ENCODE peak calls at places on chromosomes 6 and 20, in seven cellular contexts. Z is stimulated activated naive CD4-positive, alpha-beta T cell; B is HS-27A; M is fibroblast of villous mesenchyme; Q is NCI-H748 treated with DMSO at 0.1 percent for 48 hours; P is H54; K is NCI-H446. Y is an unnamed sample.

GRCh38 chr6:91506509-91506908 is 919.6 kb upstream of the MAP3K7 start:
- DNase-seq in Z (no peak), B (no peak), M (peak; percentile 2), Q (no peak), P (no peak), K (no peak), Y (no peak)

GRCh38 chr6:69907981-69908498 is 41.7 kb downstream of the COL19A1 start:
- DNase-seq in Z (no peak), B (no peak), M (peak; percentile 70), Q (no peak), P (no peak), K (no peak), Y (no peak)

GRCh38 chr20:57659789-57660509 is 39.7 kb upstream of the ZBP1 start:
- DNase-seq in Z (no peak), B (no peak), M (no peak), Q (no peak), P (no peak), K (no peak), Y (no peak)

GRCh38 chr6:133033263-133033662 is 207.9 kb upstream of the EYA4 start:
- DNase-seq in Z (no peak), B (no peak), M (no peak), Q (no peak), P (no peak), K (no peak), Y (no peak)

GRCh38 chr6:160767019-160767646 is 65.1 kb downstream of the PLG start:
- DNase-seq in Z (no peak), B (no peak), M (no peak), Q (peak; percentile 54), P (no peak), K (peak; percentile 73), Y (no peak)

GRCh38 chr6:167134448-167135328 is 11.8 kb downstream of the CCR6 start:
- DNase-seq in Z (no peak), B (no peak), M (no peak), Q (no peak), P (no peak), K (no peak), Y (no peak)

GRCh38 chr6:22904413-22904812 is 335.0 kb downstream of the HDGFL1 start:
- DNase-seq in Z (no peak), B (no peak), M (peak; percentile 71), Q (peak; percentile 90), P (no peak), K (no peak), Y (no peak)

GRCh38 chr20:34001378-34001777 is 7.7 kb downstream of the RALY start:
- DNase-seq in Z (no peak), B (no peak), M (no peak), Q (no peak), P (no peak), K (no peak), Y (no peak)

GRCh38 chr20:46117704-46118467 is at the start of gene CD40:
- DNase-seq in Z (peak; percentile 67), B (no peak), M (peak; percentile 70), Q (no peak), P (no peak), K (no peak), Y (no peak)

GRCh38 chr20:50226093-50226974 is 35.7 kb downstream of the CEBPB start:
- DNase-seq in Z (no peak), B (no peak), M (peak; percentile 68), Q (no peak), P (no peak), K (no peak), Y (no peak)

GRCh38 chr6:89859744-89860143 is 30.1 kb downstream of the CASP8AP2 start:
- DNase-seq in Z (no peak), B (no peak), M (no peak), Q (no peak), P (no peak), K (no peak), Y (no peak)

GRCh38 chr6:87555506-87555905 is 34.3 kb downstream of the RARS2 start:
- DNase-seq in Z (no peak), B (no peak), M (no peak), Q (no peak), P (no peak), K (no peak), Y (no peak)

GRCh38 chr6:101016163-101016562 is 135.0 kb upstream of the ASCC3 start:
- DNase-seq in Z (no peak), B (no peak), M (no peak), Q (no peak), P (no peak), K (no peak), Y (no peak)

GRCh38 chr20:51608060-51608459 is 65.5 kb upstream of the NFATC2 start:
- DNase-seq in Z (no peak), B (no peak), M (no peak), Q (no peak), P (no peak), K (no peak), Y (no peak)

GRCh38 chr6:30411515-30412207 is 66.7 kb downstream of the RPP21 start:
- DNase-seq in Z (peak; percentile 26), B (no peak), M (peak; percentile 40), Q (peak; percentile 13), P (no peak), K (peak; percentile 57), Y (no peak)

Y was measured in esophagus squamous epithelium.